ENCODE peak calls at places on chromosome 17, in six cellular contexts. X, V, Y, D, G and S are unnamed samples.

GRCh38 chr17:80036715-80037477 is 454 bp downstream of the CCDC40 start:
- DNase-seq in G (peak), X (no peak), D (no peak), Y (no peak), V (peak), S (no peak)

GRCh38 chr17:80941743-80942211 is 49.9 kb upstream of the CHMP6 start:
- DNase-seq in D (no peak), G (no peak), V (no peak), X (no peak), Y (no peak), S (no peak)

GRCh38 chr17:48241131-48241591 is 133.6 kb downstream of the SNX11 start:
- DNase-seq in X (peak), V (no peak), D (peak), Y (peak), G (no peak), S (peak)

GRCh38 chr17:36936455-36936934 is 780 bp upstream of the LHX1 start:
- DNase-seq in G (no peak), Y (no peak), X (no peak), V (peak), D (no peak), S (no peak)

GRCh38 chr17:71110326-71110725 is 941.0 kb downstream of the KCNJ2 start:
- DNase-seq in Y (no peak), G (no peak), D (no peak), X (no peak), V (no peak), S (no peak)

GRCh38 chr17:9499041-9499440 is 76.6 kb downstream of the STX8 start:
- DNase-seq in D (no peak), Y (no peak), V (no peak), G (no peak), X (no peak), S (no peak)

GRCh38 chr17:35081638-35082037 is 18.1 kb upstream of the RFFL start:
- DNase-seq in D (no peak), V (no peak), G (no peak), X (no peak), Y (no peak), S (no peak)

GRCh38 chr17:77829871-77830799 is 128.4 kb upstream of the TNRC6C start:
- DNase-seq in Y (no peak), X (no peak), G (no peak), V (no peak), D (peak), S (no peak)

GRCh38 chr17:17603895-17604225 is 12.4 kb upstream of the PEMT start:
- DNase-seq in D (no peak), G (no peak), Y (no peak), X (no peak), V (no peak), S (no peak)

GRCh38 chr17:49358638-49359247 is 3.3 kb downstream of the ZNF652 start:
- DNase-seq in D (no peak), X (no peak), V (no peak), Y (peak), G (no peak), S (no peak)

GRCh38 chr17:42677012-42677857 is 441 bp upstream of the PLEKHH3 start:
- DNase-seq in G (peak), V (peak), D (peak), Y (peak), X (peak), S (peak)

GRCh38 chr17:42675984-42676423 is 790 bp downstream of the PLEKHH3 start:
- DNase-seq in Y (no peak), D (peak), G (no peak), V (no peak), X (no peak), S (no peak)

GRCh38 chr17:42677921-42678781 is 1.4 kb upstream of the PLEKHH3 start:
- DNase-seq in Y (no peak), G (peak), D (peak), V (peak), X (peak), S (peak)

GRCh38 chr17:42675348-42675983 is 1.3 kb downstream of the PLEKHH3 start:
- DNase-seq in V (peak), X (no peak), Y (no peak), G (no peak), D (no peak), S (no peak)

DNA sequence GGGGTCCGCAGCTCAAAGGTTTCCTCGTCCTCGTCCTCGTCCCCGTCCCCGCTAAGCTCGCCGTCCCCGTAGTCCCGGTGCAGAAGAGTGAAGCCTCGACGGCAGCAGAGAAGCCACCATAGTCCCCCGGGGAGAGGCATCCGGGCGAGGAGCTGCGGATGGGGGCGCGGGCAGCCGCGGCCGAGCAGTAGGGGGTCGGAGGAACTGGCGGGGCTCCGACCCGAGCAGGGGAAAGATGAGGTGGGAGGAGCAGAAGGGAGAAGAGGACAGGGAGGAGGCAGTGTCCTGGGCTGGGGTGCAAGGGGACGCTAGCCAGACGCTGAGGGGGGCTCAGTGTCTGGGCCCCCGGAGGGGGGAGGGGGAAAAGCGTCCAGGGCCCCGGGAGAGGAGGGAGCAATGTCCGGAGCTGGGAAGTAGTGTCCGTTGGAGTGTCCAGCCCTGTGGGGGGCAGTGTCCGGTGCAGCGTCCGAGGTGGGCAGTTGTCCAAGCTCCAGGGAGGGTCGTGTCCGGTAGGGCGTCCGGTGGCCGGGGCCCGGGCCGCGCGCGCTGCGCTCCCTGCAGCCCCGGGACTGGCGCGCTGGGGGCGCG is at the start of gene PLEKHH3:
- DNase-seq in V (peak), D (no peak), X (no peak), G (no peak), Y (no peak), S (no peak)
- TF ChIP-seq POLR2A in V (no peak), D (peak), X (no peak), G (no peak), Y (peak), S (no peak)

DNA sequence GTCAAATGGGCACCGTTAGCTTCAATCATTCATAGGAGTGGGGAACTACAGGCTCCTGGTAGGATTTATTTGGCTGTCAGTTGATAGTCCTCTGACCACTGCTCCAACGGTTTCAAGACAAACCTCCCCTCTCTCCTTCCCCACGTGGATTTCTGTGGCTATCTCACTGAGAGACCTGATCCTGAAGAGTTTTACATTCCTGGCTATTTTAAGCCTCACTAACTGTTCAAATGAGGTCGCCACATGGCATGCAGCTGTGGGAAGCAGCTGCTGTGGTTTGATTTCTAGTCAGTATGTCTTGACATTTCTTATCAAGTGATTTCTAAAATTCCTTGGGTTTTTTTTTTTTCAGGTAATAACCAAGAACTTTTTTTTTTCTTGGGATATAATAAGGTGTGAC is 38.3 kb downstream of the CDK5R1 start:
- DNase-seq in D (no peak), X (no peak), Y (no peak), G (no peak), V (no peak), S (no peak)
- TF ChIP-seq POLR2AphosphoS5 in D (no peak), X (no peak), Y (no peak), G (no peak), V (no peak), S (no peak)

DNA sequence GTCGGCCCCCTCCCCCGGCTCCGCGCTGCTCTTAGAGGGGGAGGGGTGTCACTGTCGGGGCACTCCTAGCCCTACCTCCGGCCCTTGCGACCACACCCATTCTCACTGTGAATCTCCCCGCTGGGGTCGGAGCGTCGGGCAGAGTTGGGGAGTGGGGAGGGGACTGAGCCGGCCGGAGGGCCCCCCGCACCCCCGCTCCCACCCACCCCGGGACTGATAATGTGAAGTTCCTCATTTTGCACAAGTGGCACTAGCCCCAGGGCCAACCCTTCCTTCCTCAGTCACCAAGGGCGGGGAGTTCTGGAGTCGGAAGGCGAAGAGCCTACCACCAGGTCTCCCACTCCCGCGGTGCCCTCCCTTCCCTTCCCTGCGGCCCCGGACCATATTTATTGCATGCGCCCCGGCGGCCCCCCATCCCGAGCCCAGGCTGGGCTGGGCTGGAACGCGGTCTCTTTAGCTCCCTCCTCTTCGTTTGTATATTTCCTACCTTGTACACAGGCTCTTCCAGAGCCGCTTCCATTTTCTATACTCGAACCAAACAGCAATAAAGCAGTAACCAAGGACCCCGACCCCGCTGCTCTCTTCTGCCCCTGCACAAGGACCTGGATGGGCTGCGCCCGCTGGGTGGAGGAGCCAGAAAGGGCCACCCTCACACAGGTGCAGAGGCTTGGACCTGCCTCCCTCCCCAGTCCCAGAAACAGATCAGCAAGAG is 4.4 kb downstream of the HIC1 start:
- DNase-seq in V (peak), D (no peak), X (no peak), G (no peak), Y (no peak), S (no peak)
- TF ChIP-seq TAF1 in V (no peak), D (no peak), X (no peak), G (no peak), Y (no peak), S (no peak)

GRCh38 chr17:44170499-44171201 is at the start of gene ASB16:
- DNase-seq in Y (no peak), G (no peak), D (no peak), V (no peak), X (no peak), S (no peak)
- TF ChIP-seq POLR2A in Y (peak), G (no peak), D (no peak), V (no peak), X (no peak), S (no peak)